ENCODE peak calls at places on chromosomes 3 and 15, in seven cellular contexts. One of them, this sample, is unnamed.
A peak's percentile ranks its signal among the peaks of the same experiment; 100 is the strongest.

GRCh38 chr15:38253448-38253847 is 812 bp downstream of the SPRED1 start:
- DNase-seq in upper lobe of right lung: no peak
- DNase-seq in thoracic aorta: no peak
- DNase-seq in psoas muscle: no peak
- DNase-seq in SK-N-SH: no peak
- DNase-seq in hepatocyte: peak; percentile 40
- DNase-seq in colonic mucosa: peak; percentile 32
- DNase-seq in this sample: peak; percentile 42

GRCh38 chr3:146503459-146504202 is 34.3 kb upstream of the PLSCR2 start:
- DNase-seq in psoas muscle: no peak
- DNase-seq in SK-N-SH: no peak
- DNase-seq in upper lobe of right lung: no peak
- DNase-seq in thoracic aorta: no peak
- DNase-seq in colonic mucosa: peak; percentile 65
- DNase-seq in hepatocyte: peak; percentile 47
- DNase-seq in this sample: no peak

GRCh38 chr3:43926073-43926472 is 235.3 kb downstream of the ABHD5 start:
- DNase-seq in thoracic aorta: no peak
- DNase-seq in SK-N-SH: no peak
- DNase-seq in psoas muscle: no peak
- DNase-seq in upper lobe of right lung: no peak
- DNase-seq in colonic mucosa: no peak
- DNase-seq in hepatocyte: no peak
- DNase-seq in this sample: no peak

GRCh38 chr15:53747501-53748068 is 11.9 kb downstream of the WDR72 start:
- DNase-seq in thoracic aorta: no peak
- DNase-seq in hepatocyte: no peak
- DNase-seq in upper lobe of right lung: no peak
- DNase-seq in colonic mucosa: no peak
- DNase-seq in SK-N-SH: no peak
- DNase-seq in psoas muscle: no peak
- DNase-seq in this sample: no peak

GRCh38 chr3:83216919-83217594 is 1455.6 kb upstream of the GBE1 start:
- DNase-seq in colonic mucosa: no peak
- DNase-seq in SK-N-SH: no peak
- DNase-seq in upper lobe of right lung: peak; percentile 22
- DNase-seq in hepatocyte: no peak
- DNase-seq in thoracic aorta: no peak
- DNase-seq in psoas muscle: peak; percentile 18
- DNase-seq in this sample: no peak

GRCh38 chr3:112676659-112677234 is 35.8 kb upstream of the CCDC80 start:
- DNase-seq in psoas muscle: peak; percentile 61
- DNase-seq in upper lobe of right lung: peak; percentile 79
- DNase-seq in hepatocyte: peak; percentile 85
- DNase-seq in SK-N-SH: no peak
- DNase-seq in thoracic aorta: peak; percentile 64
- DNase-seq in colonic mucosa: peak; percentile 42
- DNase-seq in this sample: peak; percentile 8

GRCh38 chr15:38129531-38130199 is 123.0 kb upstream of the SPRED1 start:
- DNase-seq in psoas muscle: peak; percentile 66
- DNase-seq in thoracic aorta: peak; percentile 85
- DNase-seq in colonic mucosa: peak; percentile 64
- DNase-seq in hepatocyte: peak; percentile 68
- DNase-seq in upper lobe of right lung: peak; percentile 65
- DNase-seq in SK-N-SH: peak; percentile 9
- DNase-seq in this sample: peak; percentile 50

GRCh38 chr3:62923092-62923491 is 47.9 kb upstream of the CADPS start:
- DNase-seq in upper lobe of right lung: no peak
- DNase-seq in thoracic aorta: no peak
- DNase-seq in hepatocyte: peak; percentile 53
- DNase-seq in colonic mucosa: peak; percentile 67
- DNase-seq in SK-N-SH: no peak
- DNase-seq in psoas muscle: no peak
- DNase-seq in this sample: no peak

GRCh38 chr3:183224581-183224980 is 28.5 kb upstream of the B3GNT5 start:
- DNase-seq in thoracic aorta: no peak
- DNase-seq in psoas muscle: no peak
- DNase-seq in colonic mucosa: no peak
- DNase-seq in hepatocyte: no peak
- DNase-seq in SK-N-SH: no peak
- DNase-seq in upper lobe of right lung: no peak
- DNase-seq in this sample: no peak

GRCh38 chr3:95721938-95722337 is 1092.5 kb upstream of the EPHA6 start:
- DNase-seq in colonic mucosa: no peak
- DNase-seq in upper lobe of right lung: no peak
- DNase-seq in SK-N-SH: no peak
- DNase-seq in psoas muscle: no peak
- DNase-seq in hepatocyte: peak; percentile 10
- DNase-seq in thoracic aorta: no peak
- DNase-seq in this sample: no peak

GRCh38 chr15:81165565-81165964 is 31.1 kb upstream of the IL16 start:
- DNase-seq in colonic mucosa: no peak
- DNase-seq in SK-N-SH: no peak
- DNase-seq in hepatocyte: no peak
- DNase-seq in upper lobe of right lung: no peak
- DNase-seq in thoracic aorta: no peak
- DNase-seq in psoas muscle: no peak
- DNase-seq in this sample: no peak

GRCh38 chr15:76991741-76992645 is 2.9 kb upstream of the PSTPIP1 start:
- DNase-seq in upper lobe of right lung: peak; percentile 68
- DNase-seq in SK-N-SH: peak; percentile 3
- DNase-seq in colonic mucosa: no peak
- DNase-seq in thoracic aorta: no peak
- DNase-seq in hepatocyte: no peak
- DNase-seq in psoas muscle: no peak
- DNase-seq in this sample: no peak

GRCh38 chr3:69082805-69083204 is 1.9 kb upstream of the ARL6IP5 start:
- DNase-seq in upper lobe of right lung: no peak
- DNase-seq in psoas muscle: no peak
- DNase-seq in hepatocyte: peak; percentile 68
- DNase-seq in SK-N-SH: no peak
- DNase-seq in thoracic aorta: no peak
- DNase-seq in colonic mucosa: peak; percentile 53
- DNase-seq in this sample: no peak

GRCh38 chr3:34483290-34483887 is 685.0 kb downstream of the PDCD6IP start:
- DNase-seq in thoracic aorta: no peak
- DNase-seq in psoas muscle: no peak
- DNase-seq in upper lobe of right lung: no peak
- DNase-seq in colonic mucosa: no peak
- DNase-seq in hepatocyte: no peak
- DNase-seq in SK-N-SH: no peak
- DNase-seq in this sample: no peak

GRCh38 chr3:72722930-72723726 is 125.1 kb downstream of the SHQ1 start:
- DNase-seq in hepatocyte: no peak
- DNase-seq in SK-N-SH: no peak
- DNase-seq in colonic mucosa: peak; percentile 62
- DNase-seq in upper lobe of right lung: no peak
- DNase-seq in thoracic aorta: no peak
- DNase-seq in psoas muscle: no peak
- DNase-seq in this sample: no peak

GRCh38 chr3:87228316-87228715 is 1.2 kb downstream of the CHMP2B start:
- DNase-seq in SK-N-SH: no peak
- DNase-seq in thoracic aorta: no peak
- DNase-seq in upper lobe of right lung: no peak
- DNase-seq in psoas muscle: no peak
- DNase-seq in hepatocyte: no peak
- DNase-seq in colonic mucosa: no peak
- DNase-seq in this sample: peak; percentile 17

GRCh38 chr15:75720787-75721461 is 8.3 kb upstream of the CSPG4 start:
- DNase-seq in thoracic aorta: no peak
- DNase-seq in psoas muscle: peak; percentile 86
- DNase-seq in colonic mucosa: peak; percentile 89
- DNase-seq in upper lobe of right lung: peak; percentile 80
- DNase-seq in hepatocyte: peak; percentile 61
- DNase-seq in SK-N-SH: peak; percentile 21
- DNase-seq in this sample: peak; percentile 74

GRCh38 chr3:53581671-53582070 is 87.3 kb downstream of the CACNA1D start:
- DNase-seq in thoracic aorta: no peak
- DNase-seq in colonic mucosa: no peak
- DNase-seq in upper lobe of right lung: no peak
- DNase-seq in psoas muscle: no peak
- DNase-seq in hepatocyte: no peak
- DNase-seq in SK-N-SH: no peak
- DNase-seq in this sample: no peak

GRCh38 chr3:48532974-48533337 is 23.6 kb downstream of the PFKFB4 start:
- DNase-seq in colonic mucosa: no peak
- DNase-seq in thoracic aorta: no peak
- DNase-seq in SK-N-SH: no peak
- DNase-seq in psoas muscle: no peak
- DNase-seq in upper lobe of right lung: no peak
- DNase-seq in hepatocyte: no peak
- DNase-seq in this sample: no peak

GRCh38 chr3:11288786-11289637 is 16.8 kb downstream of the ATG7 start:
- DNase-seq in SK-N-SH: no peak
- DNase-seq in hepatocyte: peak; percentile 47
- DNase-seq in colonic mucosa: no peak
- DNase-seq in psoas muscle: no peak
- DNase-seq in thoracic aorta: no peak
- DNase-seq in upper lobe of right lung: no peak
- DNase-seq in this sample: no peak
- H3K4me1 ChIP-seq in SK-N-SH: peaks cover 9% of the 10 kb centered on the region
- H3K4me1 ChIP-seq in hepatocyte: peaks cover 16% of the 10 kb centered on the region
- H3K4me1 ChIP-seq in colonic mucosa: no peaks in the 10 kb centered on the region
- H3K4me1 ChIP-seq in psoas muscle: peaks cover 31% of the 10 kb centered on the region
- H3K4me1 ChIP-seq in thoracic aorta: peaks cover 21% of the 10 kb centered on the region
- H3K4me1 ChIP-seq in upper lobe of right lung: peaks cover 57% of the 10 kb centered on the region
- H3K4me1 ChIP-seq in this sample: no peaks in the 10 kb centered on the region

DNA sequence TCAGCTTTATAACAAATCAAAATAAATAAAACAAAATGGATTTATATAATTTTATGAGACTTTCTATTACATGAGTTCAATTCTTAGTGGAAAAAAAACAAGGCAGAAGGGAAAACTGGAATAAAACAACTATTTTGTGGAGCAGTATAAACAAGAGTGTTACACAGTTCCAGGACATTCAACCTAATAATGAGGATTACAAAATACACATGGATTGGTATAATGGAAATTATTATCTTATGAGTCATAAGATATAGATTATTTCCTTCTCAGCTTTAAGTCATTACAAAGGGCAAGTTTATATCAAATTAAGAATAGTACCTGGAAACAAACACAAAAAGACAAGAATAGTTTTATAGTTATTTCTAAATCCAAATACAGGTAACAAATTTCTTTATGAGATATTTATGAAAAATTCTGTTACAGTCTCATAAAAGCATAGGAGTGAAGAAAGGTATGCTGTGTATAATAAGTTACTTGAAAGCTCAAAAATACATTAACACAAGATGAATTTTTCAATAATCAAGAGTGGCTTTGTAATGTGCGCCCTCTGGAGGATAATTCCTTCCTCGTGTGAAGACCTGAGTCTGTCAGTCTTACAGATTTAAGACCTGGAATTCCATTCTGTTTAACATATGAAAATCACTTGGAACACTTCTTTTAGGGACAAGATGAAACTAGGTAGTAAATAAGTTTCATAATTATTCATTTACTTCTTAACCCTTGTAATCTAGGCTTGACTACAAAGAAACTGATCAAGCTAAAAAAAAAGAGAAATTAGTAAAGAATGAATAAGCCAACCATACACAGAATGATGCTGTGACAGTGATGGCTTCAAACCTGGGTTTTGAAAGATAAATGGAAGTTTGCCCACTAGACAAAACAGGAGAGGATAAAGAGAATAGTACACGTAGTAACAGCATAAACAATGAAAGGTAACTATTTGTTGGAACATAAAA is 9.5 kb downstream of the COPS2 start:
- DNase-seq in SK-N-SH: peak; percentile 33
- DNase-seq in colonic mucosa: peak; percentile 52
- DNase-seq in thoracic aorta: no peak
- DNase-seq in upper lobe of right lung: no peak
- DNase-seq in psoas muscle: no peak
- DNase-seq in hepatocyte: peak; percentile 74
- DNase-seq in this sample: peak; percentile 61
- TF ChIP-seq CTCF in SK-N-SH: peak; percentile 92
- TF ChIP-seq CTCF in colonic mucosa: peak; percentile 66
- TF ChIP-seq CTCF in thoracic aorta: peak; percentile 35
- TF ChIP-seq CTCF in upper lobe of right lung: peak; percentile 72
- TF ChIP-seq CTCF in psoas muscle: peak; percentile 53
- TF ChIP-seq CTCF in hepatocyte: peak; percentile 74
- TF ChIP-seq CTCF in this sample: peak; percentile 88

GRCh38 chr3:141380279-141380678 is 12.0 kb downstream of the ZBTB38 start:
- DNase-seq in hepatocyte: no peak
- DNase-seq in thoracic aorta: no peak
- DNase-seq in psoas muscle: no peak
- DNase-seq in upper lobe of right lung: no peak
- DNase-seq in colonic mucosa: no peak
- DNase-seq in SK-N-SH: no peak
- DNase-seq in this sample: no peak

GRCh38 chr3:141382571-141382970 is 14.3 kb downstream of the ZBTB38 start:
- DNase-seq in thoracic aorta: no peak
- DNase-seq in upper lobe of right lung: no peak
- DNase-seq in psoas muscle: no peak
- DNase-seq in colonic mucosa: no peak
- DNase-seq in SK-N-SH: no peak
- DNase-seq in hepatocyte: no peak
- DNase-seq in this sample: no peak

GRCh38 chr3:141379250-141379872 is 11.1 kb downstream of the ZBTB38 start:
- DNase-seq in psoas muscle: no peak
- DNase-seq in hepatocyte: no peak
- DNase-seq in upper lobe of right lung: no peak
- DNase-seq in colonic mucosa: no peak
- DNase-seq in SK-N-SH: no peak
- DNase-seq in thoracic aorta: no peak
- DNase-seq in this sample: no peak

GRCh38 chr3:141378556-141378955 is 10.3 kb downstream of the ZBTB38 start:
- DNase-seq in upper lobe of right lung: no peak
- DNase-seq in colonic mucosa: no peak
- DNase-seq in psoas muscle: no peak
- DNase-seq in thoracic aorta: no peak
- DNase-seq in SK-N-SH: no peak
- DNase-seq in hepatocyte: no peak
- DNase-seq in this sample: no peak

GRCh38 chr3:141380987-141381386 is 12.7 kb downstream of the ZBTB38 start:
- DNase-seq in colonic mucosa: no peak
- DNase-seq in upper lobe of right lung: no peak
- DNase-seq in thoracic aorta: no peak
- DNase-seq in hepatocyte: no peak
- DNase-seq in psoas muscle: no peak
- DNase-seq in SK-N-SH: no peak
- DNase-seq in this sample: no peak
- H3K4me1 ChIP-seq in colonic mucosa: peaks cover 4% of the 10 kb centered on the region
- H3K4me1 ChIP-seq in upper lobe of right lung: peaks cover 21% of the 10 kb centered on the region
- H3K4me1 ChIP-seq in thoracic aorta: peaks cover 15% of the 10 kb centered on the region
- H3K4me1 ChIP-seq in hepatocyte: peaks cover 8% of the 10 kb centered on the region
- H3K4me1 ChIP-seq in psoas muscle: no peaks in the 10 kb centered on the region
- H3K4me1 ChIP-seq in SK-N-SH: peaks cover 2% of the 10 kb centered on the region
- H3K4me1 ChIP-seq in this sample: peaks cover 16% of the 10 kb centered on the region

DNA sequence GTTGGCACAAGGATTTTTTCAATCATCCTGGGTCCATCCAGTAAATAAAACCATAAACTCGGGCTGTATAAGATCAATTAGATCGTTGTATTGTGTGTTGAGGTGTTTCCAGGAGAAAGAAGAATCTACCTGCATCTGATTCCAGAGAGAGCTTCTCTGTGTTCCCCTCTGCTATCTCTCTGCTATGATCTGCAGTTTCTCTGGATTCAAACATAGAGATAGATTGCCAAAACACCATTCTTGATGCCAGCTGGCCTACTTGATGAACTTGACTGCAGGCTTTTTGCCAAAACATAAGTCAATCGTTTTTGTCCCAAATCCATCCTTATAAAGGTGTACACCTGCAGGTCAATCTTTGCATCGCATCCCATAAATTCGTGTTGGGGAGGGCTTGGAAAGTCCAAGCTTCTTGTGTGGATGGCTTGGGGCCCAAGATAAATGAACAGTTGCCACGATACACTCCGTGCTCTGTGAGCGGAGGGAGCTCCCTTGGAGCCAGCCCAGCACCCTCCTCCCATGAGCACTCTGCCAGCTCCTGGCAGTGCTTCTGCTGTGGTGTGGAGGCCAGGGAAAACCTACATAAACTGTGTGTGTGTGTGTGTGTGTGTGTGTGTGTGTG is 2.7 kb downstream of the CERS3 start:
- DNase-seq in psoas muscle: peak; percentile 89
- DNase-seq in thoracic aorta: no peak
- DNase-seq in SK-N-SH: no peak
- DNase-seq in upper lobe of right lung: no peak
- DNase-seq in colonic mucosa: peak; percentile 35
- DNase-seq in hepatocyte: peak; percentile 42
- DNase-seq in this sample: no peak
- TF ChIP-seq CTCF in psoas muscle: no peak
- TF ChIP-seq CTCF in thoracic aorta: no peak
- TF ChIP-seq CTCF in SK-N-SH: no peak
- TF ChIP-seq CTCF in upper lobe of right lung: no peak
- TF ChIP-seq CTCF in colonic mucosa: no peak
- TF ChIP-seq CTCF in hepatocyte: no peak
- TF ChIP-seq CTCF in this sample: no peak

This sample was measured in neural progenitor cell.